ENCODE peak calls at places on chromosomes 4 and X, in five cellular contexts. L, U, X, P and Z are unnamed samples.

GRCh38 chr4:38154681-38155588 is 194.7 kb downstream of the PTTG2 start:
- DNase-seq in L (no peak), U (no peak), X (peak), P (peak), Z (no peak)

GRCh38 chr4:159150838-159151390 is 48.0 kb downstream of the RAPGEF2 start:
- DNase-seq in L (no peak), U (no peak), X (no peak), P (no peak), Z (no peak)

GRCh38 chrX:72621619-72622485 is 49.2 kb upstream of the HDAC8 start:
- DNase-seq in L (no peak), U (no peak), X (no peak), P (no peak), Z (no peak)

GRCh38 chrX:48466696-48467095 is 3.4 kb downstream of the SLC38A5 start:
- DNase-seq in L (no peak), U (no peak), X (no peak), P (no peak), Z (no peak)

GRCh38 chr4:139656614-139657486 is 8.8 kb upstream of the MGST2 start:
- DNase-seq in L (peak), U (peak), X (peak), P (peak), Z (no peak)

GRCh38 chr4:16461362-16461761 is 235.1 kb upstream of the TAPT1 start:
- DNase-seq in L (no peak), U (no peak), X (no peak), P (no peak), Z (no peak)

GRCh38 chr4:84470204-84470785 is 28.8 kb downstream of the NKX6-1 start:
- DNase-seq in L (no peak), U (no peak), X (no peak), P (no peak), Z (no peak)

GRCh38 chr4:68119921-68120320 is 9.7 kb downstream of the TMPRSS11F start:
- DNase-seq in L (no peak), U (no peak), X (no peak), P (no peak), Z (no peak)

GRCh38 chr4:57119054-57119651 is 9.0 kb upstream of the IGFBP7 start:
- DNase-seq in L (peak), U (peak), X (peak), P (peak), Z (no peak)

GRCh38 chr4:12595986-12596385 is 888.2 kb downstream of the RAB28 start:
- DNase-seq in L (no peak), U (no peak), X (no peak), P (no peak), Z (no peak)

GRCh38 chrX:1249101-1249887 is 19.3 kb upstream of the CSF2RA start:
- DNase-seq in L (peak), U (peak), X (peak), P (peak), Z (no peak)

GRCh38 chr4:75289843-75290616 is 224.2 kb downstream of the RCHY1 start:
- DNase-seq in L (peak), U (peak), X (no peak), P (peak), Z (no peak)

GRCh38 chr4:175946472-175947116 is 119.0 kb upstream of the WDR17 start:
- DNase-seq in L (no peak), U (no peak), X (no peak), P (no peak), Z (no peak)

GRCh38 chr4:176236909-176237308 is 32.1 kb downstream of the ASB5 start:
- DNase-seq in L (peak), U (no peak), X (no peak), P (no peak), Z (no peak)

GRCh38 chrX:115311666-115312065 is 22.2 kb downstream of the LUZP4 start:
- DNase-seq in L (peak), U (peak), X (no peak), P (no peak), Z (no peak)

GRCh38 chrX:96372313-96373046 is 312.2 kb upstream of the DIAPH2 start:
- DNase-seq in L (peak), U (peak), X (no peak), P (no peak), Z (no peak)

GRCh38 chr4:47704693-47705325 is 133.1 kb downstream of the CORIN start:
- DNase-seq in L (peak), U (no peak), X (peak), P (no peak), Z (no peak)

GRCh38 chr4:168773388-168774195 is 236.5 kb downstream of the CBR4 start:
- DNase-seq in L (no peak), U (peak), X (peak), P (peak), Z (peak)

GRCh38 chr4:6752486-6752829 is 30.1 kb upstream of the KIAA0232 start:
- DNase-seq in L (no peak), U (peak), X (no peak), P (no peak), Z (no peak)

GRCh38 chr4:155530290-155530689 is 136.4 kb upstream of the GUCY1A1 start:
- DNase-seq in L (no peak), U (no peak), X (no peak), P (no peak), Z (no peak)

GRCh38 chr4:41939016-41939623 is 3.9 kb downstream of the TMEM33 start:
- DNase-seq in L (peak), U (no peak), X (no peak), P (no peak), Z (no peak)

GRCh38 chr4:154490589-154491340 is 834 bp downstream of the DCHS2 start:
- DNase-seq in L (peak), U (peak), X (no peak), P (no peak), Z (peak)

GRCh38 chr4:57094482-57095223 is 15.5 kb downstream of the IGFBP7 start:
- DNase-seq in L (no peak), U (no peak), X (no peak), P (no peak), Z (no peak)

GRCh38 chr4:1202526-1203378 is 30.4 kb upstream of the SPON2 start:
- DNase-seq in L (peak), U (peak), X (no peak), P (peak), Z (no peak)

GRCh38 chr4:7358100-7358735 is 76.5 kb downstream of the PSAPL1 start:
- DNase-seq in L (peak), U (peak), X (peak), P (no peak), Z (no peak)

GRCh38 chr4:8439914-8440490 is 521 bp downstream of the ACOX3 start:
- DNase-seq in L (no peak), U (no peak), X (no peak), P (no peak), Z (no peak)

GRCh38 chrX:15116900-15117299 is 153.0 kb downstream of the ASB9 start:
- DNase-seq in L (no peak), U (no peak), X (no peak), P (no peak), Z (no peak)

GRCh38 chrX:74446876-74447275 is 25.6 kb downstream of the SLC16A2 start:
- DNase-seq in L (no peak), U (no peak), X (no peak), P (no peak), Z (no peak)

GRCh38 chr4:82372502-82372873 is 1.3 kb downstream of the HNRNPD start:
- DNase-seq in L (peak), U (no peak), X (peak), P (peak), Z (no peak)

GRCh38 chr4:37917388-37917787 is 26.5 kb downstream of the TBC1D1 start:
- DNase-seq in L (no peak), U (no peak), X (peak), P (no peak), Z (no peak)

GRCh38 chr4:85398276-85398675 is 76.7 kb upstream of the ARHGAP24 start:
- DNase-seq in L (peak), U (peak), X (peak), P (no peak), Z (no peak)

GRCh38 chr4:143700060-143700419 is 435 bp downstream of the FREM3 start:
- DNase-seq in L (peak), U (no peak), X (no peak), P (no peak), Z (no peak)
- H3K4me3 ChIP-seq in L (peak), U (no peak), X (peak), P (peak), Z (peak)

DNA sequence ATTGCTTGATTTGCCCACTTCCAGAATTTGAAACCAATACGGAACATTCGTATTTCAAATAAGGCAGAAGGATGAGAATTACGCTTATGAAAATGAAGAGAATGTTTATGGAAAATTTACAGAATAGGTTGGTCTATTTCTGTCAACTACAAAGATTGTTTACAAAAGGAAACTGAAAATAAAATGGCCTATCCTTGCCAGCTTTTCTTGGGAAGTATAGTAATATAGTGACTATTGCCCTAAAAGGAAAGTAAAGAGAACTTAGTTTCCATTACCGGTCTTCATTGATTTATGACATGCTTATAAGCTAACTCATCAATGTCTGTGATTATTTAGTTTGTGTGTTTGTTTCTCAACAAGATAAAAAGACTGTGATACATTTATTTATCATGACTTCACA is 2.9 kb upstream of the SPRY1 start:
- DNase-seq in L (no peak), U (no peak), X (no peak), P (no peak), Z (no peak)
- TF ChIP-seq CTCF in L (no peak), U (no peak), X (no peak), P (no peak), Z (no peak)

GRCh38 chrX:69153060-69153730 is 12.1 kb downstream of the PJA1 start:
- DNase-seq in L (peak), U (peak), X (no peak), P (peak), Z (peak)

GRCh38 chrX:69151898-69152297 is 13.4 kb downstream of the PJA1 start:
- DNase-seq in L (no peak), U (peak), X (no peak), P (peak), Z (peak)

GRCh38 chrX:69149466-69150293 is 15.6 kb downstream of the PJA1 start:
- DNase-seq in L (no peak), U (peak), X (no peak), P (peak), Z (peak)

GRCh38 chrX:69152398-69152797 is 12.9 kb downstream of the PJA1 start:
- DNase-seq in L (no peak), U (peak), X (peak), P (peak), Z (peak)

DNA sequence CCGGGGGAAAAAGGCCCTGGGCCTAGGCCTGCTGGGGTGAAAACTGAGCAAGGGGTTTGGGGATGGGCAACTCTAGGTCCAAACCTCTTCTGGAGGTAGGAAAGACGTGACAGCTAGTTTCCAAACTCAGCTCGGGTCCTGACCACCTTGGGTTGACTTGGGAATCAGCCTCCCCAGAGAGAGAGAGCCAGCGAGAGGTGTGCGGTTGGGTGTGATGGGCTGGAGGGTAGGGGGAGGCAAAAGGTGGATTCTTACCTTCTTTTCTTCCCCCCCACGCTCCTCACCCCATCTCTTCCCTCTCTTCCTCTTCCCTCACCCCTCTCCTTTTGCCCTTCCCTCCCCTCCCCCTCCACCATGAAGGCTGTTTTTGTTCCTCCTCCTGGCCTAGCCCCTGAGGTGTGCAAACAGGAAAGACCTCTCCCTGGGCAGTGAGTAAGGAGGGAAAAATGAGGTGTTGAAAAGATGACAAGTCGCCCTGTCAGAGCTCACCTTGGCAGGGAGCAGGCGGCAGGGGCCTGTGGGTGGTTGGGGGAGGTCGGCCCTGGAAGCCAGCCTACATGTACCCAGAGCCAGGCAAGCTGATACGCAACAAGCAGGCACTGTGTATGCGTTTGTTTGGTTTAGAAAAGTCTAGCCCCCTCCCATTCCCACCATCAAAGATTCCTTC is 14.8 kb downstream of the PJA1 start:
- DNase-seq in L (no peak), U (peak), X (no peak), P (peak), Z (peak)
- H3K4me3 ChIP-seq in L (no peak), U (no peak), X (no peak), P (no peak), Z (no peak)

GRCh38 chrX:22712942-22713341 is 286.8 kb upstream of the DDX53 start:
- DNase-seq in L (no peak), U (no peak), X (no peak), P (no peak), Z (no peak)
- TF ChIP-seq CTCF in L (no peak), U (no peak), X (no peak), P (no peak), Z (no peak)

GRCh38 chr4:2745981-2746806 is 9.9 kb downstream of the TNIP2 start:
- DNase-seq in L (peak), U (peak), X (peak), P (no peak), Z (no peak)
- H3K4me3 ChIP-seq in L (no peak), U (no peak), X (no peak), P (no peak), Z (no peak)